ENCODE peak calls at places on chromosomes 2 and 18, in seven cellular contexts. P is brain microvascular endothelial cell, F is foreskin fibroblast, I is NB4, L is colonic mucosa, Z is pancreas, B is kidney. C is an unnamed sample.

GRCh38 chr2:128356127-128356526 is 37.5 kb upstream of the HS6ST1 start:
- DNase-seq in Z (no peak), B (no peak), I (no peak), F (no peak), L (no peak), P (no peak), C (no peak)

GRCh38 chr2:104976603-104977120 is 61.2 kb upstream of the MRPS9 start:
- DNase-seq in I (peak), L (peak), P (no peak), Z (no peak), F (no peak), B (no peak), C (no peak)

GRCh38 chr2:42169100-42169868 is at the start of gene EML4:
- DNase-seq in L (peak), P (peak), Z (peak), I (peak), B (peak), F (peak), C (peak)

GRCh38 chr2:105797298-105797819 is 52.6 kb downstream of the NCK2 start:
- DNase-seq in F (no peak), Z (no peak), B (no peak), P (no peak), I (peak), L (no peak), C (no peak)

GRCh38 chr2:198390670-198391069 is 586.3 kb downstream of the PLCL1 start:
- DNase-seq in I (no peak), L (no peak), F (no peak), P (no peak), Z (no peak), B (no peak), C (no peak)

GRCh38 chr18:23302852-23303527 is 150.1 kb upstream of the RIOK3 start:
- DNase-seq in I (no peak), P (peak), Z (no peak), L (no peak), F (peak), B (no peak), C (peak)

GRCh38 chr2:95208101-95208500 is 780 bp downstream of the ZNF892 start:
- DNase-seq in F (no peak), P (peak), B (no peak), L (no peak), I (no peak), Z (no peak), C (no peak)

GRCh38 chr2:234679766-234680687 is 183.1 kb upstream of the ARL4C start:
- DNase-seq in B (peak), F (peak), P (peak), L (no peak), I (no peak), Z (no peak), C (peak)

GRCh38 chr2:168247341-168248305 is at the start of gene STK39:
- DNase-seq in B (peak), P (peak), I (peak), F (peak), L (peak), Z (peak), C (peak)

GRCh38 chr2:41719756-41720155 is 328.1 kb upstream of the PKDCC start:
- DNase-seq in Z (no peak), B (no peak), I (no peak), L (no peak), P (no peak), F (no peak), C (no peak)

GRCh38 chr18:21997207-21998143 is 171.9 kb upstream of the GATA6 start:
- DNase-seq in L (peak), F (peak), Z (peak), B (no peak), I (peak), P (peak), C (no peak)

GRCh38 chr2:225100856-225101294 is 58.6 kb upstream of the DOCK10 start:
- DNase-seq in F (peak), P (peak), Z (no peak), L (no peak), I (no peak), B (no peak), C (peak)

GRCh38 chr2:99879481-99879880 is 262.9 kb downstream of the AFF3 start:
- DNase-seq in F (no peak), Z (no peak), B (no peak), P (no peak), I (no peak), L (no peak), C (no peak)

GRCh38 chr18:69876490-69876889 is 71.2 kb downstream of the CD226 start:
- DNase-seq in Z (no peak), L (no peak), F (no peak), B (no peak), I (no peak), P (no peak), C (no peak)

GRCh38 chr2:85308951-85309555 is 18.7 kb downstream of the TGOLN2 start:
- DNase-seq in I (peak), P (no peak), B (peak), Z (peak), L (peak), F (no peak), C (no peak)

GRCh38 chr2:264493-265468 is at the start of gene ACP1:
- DNase-seq in I (peak), F (peak), P (peak), B (peak), L (peak), Z (peak), C (peak)

GRCh38 chr2:17857016-17857415 is 21.5 kb upstream of the KCNS3 start:
- DNase-seq in Z (no peak), B (no peak), P (peak), F (no peak), I (peak), L (no peak), C (no peak)

GRCh38 chr18:29188760-29189159 is 1011.8 kb upstream of the CDH2 start:
- DNase-seq in I (no peak), B (no peak), L (no peak), Z (no peak), F (no peak), P (no peak), C (no peak)

GRCh38 chr2:11325961-11326691 is 18.3 kb downstream of the ROCK2 start:
- DNase-seq in F (no peak), P (no peak), Z (no peak), L (no peak), I (no peak), B (no peak), C (no peak)

GRCh38 chr2:150357770-150358467 is 129.5 kb downstream of the RND3 start:
- DNase-seq in B (no peak), Z (no peak), L (no peak), F (no peak), P (no peak), I (no peak), C (no peak)

GRCh38 chr18:50441518-50441917 is 66.7 kb downstream of the SKA1 start:
- DNase-seq in L (no peak), B (no peak), F (no peak), P (no peak), Z (no peak), I (no peak), C (no peak)

GRCh38 chr2:196808281-196808680 is 874 bp downstream of the C2orf66 start:
- DNase-seq in B (no peak), F (no peak), P (no peak), I (peak), Z (no peak), L (no peak), C (no peak)

GRCh38 chr2:234403074-234403473 is 93.8 kb downstream of the ARL4C start:
- DNase-seq in I (no peak), F (peak), L (no peak), P (peak), B (no peak), Z (no peak), C (no peak)

GRCh38 chr2:228700638-228701037 is 519.2 kb upstream of the SPHKAP start:
- DNase-seq in F (peak), B (no peak), L (no peak), Z (no peak), P (peak), I (no peak), C (peak)

GRCh38 chr18:9772847-9773677 is 65.0 kb downstream of the RAB31 start:
- DNase-seq in P (no peak), L (no peak), B (no peak), F (no peak), I (no peak), Z (no peak), C (no peak)

GRCh38 chr2:235026649-235027557 is 75.1 kb downstream of the SH3BP4 start:
- DNase-seq in F (peak), L (peak), I (no peak), Z (peak), B (peak), P (no peak), C (no peak)

GRCh38 chr2:25233916-25234610 is 65.7 kb upstream of the POMC start:
- DNase-seq in I (no peak), P (no peak), B (peak), Z (no peak), F (no peak), L (no peak), C (no peak)

GRCh38 chr18:43893001-43893637 is 615.8 kb upstream of the SYT4 start:
- DNase-seq in B (no peak), I (no peak), P (peak), L (no peak), Z (no peak), F (peak), C (peak)

GRCh38 chr2:219405451-219405850 is 12.7 kb upstream of the DES start:
- DNase-seq in F (no peak), P (no peak), I (no peak), L (no peak), B (no peak), Z (no peak), C (no peak)
- H3K4me3 ChIP-seq in F (no peak), P (no peak), I (no peak), L (no peak), B (no peak), Z (no peak), C (no peak)

DNA sequence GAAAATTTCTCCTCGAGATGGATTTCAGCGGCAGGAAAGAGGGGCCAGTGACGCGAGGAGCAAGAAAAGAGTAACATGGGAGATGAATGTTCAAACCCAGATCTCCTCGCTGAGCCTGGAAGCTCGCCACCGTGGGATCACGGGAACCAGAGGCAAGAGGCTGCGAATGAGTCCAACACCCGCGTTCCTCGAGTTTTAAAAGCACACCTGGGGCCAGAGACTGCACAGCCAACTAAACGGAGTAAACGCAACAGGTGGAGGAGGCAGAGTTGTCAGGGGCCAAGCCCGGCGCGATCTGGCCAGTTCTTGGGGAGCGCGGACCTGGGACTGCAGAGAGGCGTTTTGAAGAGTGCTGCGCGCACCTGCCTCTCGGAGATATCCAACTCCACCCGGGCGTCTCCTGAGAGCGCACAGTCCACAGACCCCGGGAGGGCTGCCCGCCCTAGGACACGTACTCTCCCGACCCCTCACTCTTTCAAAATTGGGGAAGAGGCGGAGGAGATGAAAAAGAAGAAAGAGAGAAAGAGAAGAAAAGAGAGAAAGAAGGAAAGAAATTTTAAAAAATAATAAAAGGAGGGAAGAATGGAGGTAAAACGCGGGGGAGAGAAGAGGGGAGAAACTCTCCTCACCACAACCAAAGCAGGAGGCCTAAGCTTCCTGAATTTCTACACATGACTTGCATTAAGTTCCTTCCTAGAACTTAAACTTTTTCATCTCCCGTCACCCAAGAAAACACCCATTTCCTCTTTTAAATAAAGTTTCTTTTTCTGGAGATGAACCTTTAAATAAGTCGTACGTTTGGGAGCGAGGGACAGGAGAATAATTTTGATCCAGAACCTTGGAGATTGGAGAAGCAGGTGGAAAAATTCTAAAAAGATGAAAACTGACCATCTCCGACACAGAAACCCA is 5.3 kb upstream of the PAX3 start:
- DNase-seq in Z (no peak), P (no peak), I (peak), B (no peak), F (no peak), L (no peak), C (no peak)
- H3K4me3 ChIP-seq in Z (no peak), P (no peak), I (peak), B (no peak), F (no peak), L (no peak), C (no peak)

GRCh38 chr2:15940661-15941482 is 522 bp downstream of the MYCN start:
- DNase-seq in Z (no peak), I (no peak), L (peak), F (no peak), B (no peak), P (no peak), C (no peak)
- H3K4me3 ChIP-seq in Z (peak), I (no peak), L (peak), F (no peak), B (peak), P (no peak), C (peak)

GRCh38 chr2:54271843-54272600 is 16.0 kb upstream of the TSPYL6 start:
- DNase-seq in Z (no peak), B (no peak), P (no peak), L (no peak), I (peak), F (no peak), C (no peak)
- H3K4me3 ChIP-seq in Z (no peak), B (no peak), P (no peak), L (no peak), I (no peak), F (no peak), C (no peak)

GRCh38 chr2:96485751-96486643 is 19.2 kb downstream of the NEURL3 start:
- DNase-seq in Z (peak), L (peak), B (peak), P (peak), I (no peak), F (peak), C (peak)
- H3K4me3 ChIP-seq in Z (peak), L (peak), B (peak), P (peak), I (no peak), F (peak), C (peak)

C was measured in skeletal muscle cell.